ENCODE peak calls at places on chromosomes 16 and 17, in eight cellular contexts. U, L, Q, N, F, A, M and W are unnamed samples.

GRCh38 chr17:69516911-69517310 is 102.4 kb downstream of the MAP2K6 start:
- DNase-seq in U (no peak), L (no peak), Q (no peak), N (no peak), F (no peak), A (no peak), M (no peak), W (no peak)

GRCh38 chr17:79952265-79952877 is 83.3 kb downstream of the TBC1D16 start:
- DNase-seq in U (no peak), L (peak), Q (peak), N (no peak), F (peak), A (no peak), M (no peak), W (peak)

GRCh38 chr16:66954097-66954659 is 6.9 kb upstream of the CES3 start:
- DNase-seq in U (peak), L (peak), Q (peak), N (peak), F (no peak), A (peak), M (peak), W (peak)

GRCh38 chr17:28057731-28058246 is 15.3 kb downstream of the NLK start:
- DNase-seq in U (peak), L (no peak), Q (no peak), N (no peak), F (no peak), A (peak), M (no peak), W (peak)

GRCh38 chr17:10271004-10271620 is 72.7 kb upstream of the GAS7 start:
- DNase-seq in U (no peak), L (no peak), Q (no peak), N (no peak), F (no peak), A (no peak), M (no peak), W (peak)

GRCh38 chr16:54342966-54343365 is 56.4 kb upstream of the IRX3 start:
- DNase-seq in U (no peak), L (no peak), Q (no peak), N (no peak), F (no peak), A (no peak), M (no peak), W (no peak)

GRCh38 chr16:25838724-25839186 is 147.0 kb downstream of the HS3ST4 start:
- DNase-seq in U (peak), L (no peak), Q (peak), N (no peak), F (no peak), A (peak), M (peak), W (peak)

GRCh38 chr16:50699345-50700159 is 6.1 kb downstream of the NOD2 start:
- DNase-seq in U (peak), L (no peak), Q (no peak), N (no peak), F (no peak), A (peak), M (no peak), W (peak)

GRCh38 chr17:27944546-27945332 is 51.6 kb upstream of the LYRM9 start:
- DNase-seq in U (no peak), L (no peak), Q (no peak), N (no peak), F (no peak), A (no peak), M (no peak), W (no peak)

GRCh38 chr17:73639322-73639721 is 4.9 kb downstream of the SDK2 start:
- DNase-seq in U (no peak), L (no peak), Q (no peak), N (no peak), F (no peak), A (no peak), M (no peak), W (no peak)

GRCh38 chr17:78723001-78723796 is 58.9 kb downstream of the CYTH1 start:
- DNase-seq in U (no peak), L (peak), Q (no peak), N (peak), F (no peak), A (peak), M (no peak), W (no peak)

GRCh38 chr16:53034306-53034705 is 18.4 kb downstream of the CHD9NB start:
- DNase-seq in U (no peak), L (no peak), Q (no peak), N (no peak), F (no peak), A (peak), M (no peak), W (no peak)

GRCh38 chr16:81645303-81645702 is 133.8 kb upstream of the PLCG2 start:
- DNase-seq in U (peak), L (no peak), Q (peak), N (peak), F (peak), A (peak), M (peak), W (no peak)

GRCh38 chr16:317583-317982 is 34.6 kb downstream of the PDIA2 start:
- DNase-seq in U (no peak), L (no peak), Q (no peak), N (no peak), F (no peak), A (no peak), M (no peak), W (no peak)

GRCh38 chr17:78919816-78920516 is 5.2 kb downstream of the TIMP2 start:
- DNase-seq in U (no peak), L (peak), Q (no peak), N (no peak), F (no peak), A (no peak), M (no peak), W (no peak)

GRCh38 chr16:30533748-30534367 is 800 bp downstream of the ZNF747 start:
- DNase-seq in U (no peak), L (no peak), Q (no peak), N (no peak), F (no peak), A (no peak), M (no peak), W (peak)

GRCh38 chr17:32810690-32811089 is 66.2 kb downstream of the MYO1D start:
- DNase-seq in U (no peak), L (no peak), Q (no peak), N (no peak), F (no peak), A (no peak), M (no peak), W (no peak)

GRCh38 chr17:76909971-76910760 is 42.0 kb downstream of the MGAT5B start:
- DNase-seq in U (peak), L (peak), Q (peak), N (peak), F (no peak), A (peak), M (peak), W (peak)

GRCh38 chr17:80129006-80129565 is 17.8 kb downstream of the EIF4A3 start:
- DNase-seq in U (no peak), L (no peak), Q (no peak), N (no peak), F (no peak), A (no peak), M (no peak), W (no peak)

GRCh38 chr17:16941072-16941641 is 30.8 kb downstream of the TNFRSF13B start:
- DNase-seq in U (no peak), L (no peak), Q (peak), N (no peak), F (peak), A (no peak), M (no peak), W (no peak)

GRCh38 chr17:251531-251930 is 70.1 kb upstream of the DOC2B start:
- DNase-seq in U (no peak), L (no peak), Q (no peak), N (peak), F (peak), A (no peak), M (no peak), W (no peak)

GRCh38 chr17:41442772-41443171 is 2.0 kb upstream of the KRT38 start:
- DNase-seq in U (no peak), L (no peak), Q (no peak), N (no peak), F (no peak), A (peak), M (no peak), W (no peak)

GRCh38 chr16:72926671-72927070 is 121.3 kb downstream of the ZFHX3 start:
- DNase-seq in U (no peak), L (no peak), Q (no peak), N (no peak), F (no peak), A (no peak), M (no peak), W (peak)

GRCh38 chr17:32281011-32281451 is 15.4 kb downstream of the RHBDL3 start:
- DNase-seq in U (no peak), L (no peak), Q (peak), N (peak), F (no peak), A (no peak), M (no peak), W (no peak)

GRCh38 chr17:9769036-9769695 is 22.2 kb downstream of the DHRS7C start:
- DNase-seq in U (no peak), L (no peak), Q (no peak), N (no peak), F (no peak), A (no peak), M (no peak), W (no peak)

GRCh38 chr16:25228372-25228771 is 11.6 kb downstream of the AQP8 start:
- DNase-seq in U (no peak), L (no peak), Q (no peak), N (no peak), F (no peak), A (no peak), M (no peak), W (no peak)

GRCh38 chr17:63150994-63151464 is 185.0 kb downstream of the TANC2 start:
- DNase-seq in U (no peak), L (no peak), Q (no peak), N (no peak), F (no peak), A (peak), M (no peak), W (no peak)

GRCh38 chr17:31148205-31148604 is 53.4 kb downstream of the NF1 start:
- DNase-seq in U (no peak), L (no peak), Q (no peak), N (no peak), F (no peak), A (peak), M (no peak), W (no peak)

GRCh38 chr16:71185366-71185765 is 45.2 kb downstream of the HYDIN start:
- DNase-seq in U (no peak), L (no peak), Q (no peak), N (no peak), F (no peak), A (peak), M (no peak), W (no peak)

GRCh38 chr16:21009815-21010214 is 109.2 kb downstream of the LYRM1 start:
- DNase-seq in U (no peak), L (no peak), Q (no peak), N (no peak), F (no peak), A (no peak), M (no peak), W (no peak)

GRCh38 chr17:6456321-6456720 is 12.1 kb downstream of the PIMREG start:
- DNase-seq in U (no peak), L (peak), Q (no peak), N (no peak), F (no peak), A (no peak), M (no peak), W (no peak)

GRCh38 chr16:22694887-22695382 is 119.0 kb upstream of the HS3ST2 start:
- DNase-seq in U (no peak), L (no peak), Q (no peak), N (no peak), F (no peak), A (peak), M (no peak), W (no peak)

GRCh38 chr17:82767041-82767754 is 15.3 kb downstream of the TBCD start:
- DNase-seq in U (peak), L (no peak), Q (peak), N (no peak), F (no peak), A (peak), M (no peak), W (peak)

GRCh38 chr16:23504453-23505179 is 5.7 kb downstream of the GGA2 start:
- DNase-seq in U (peak), L (peak), Q (peak), N (no peak), F (peak), A (peak), M (peak), W (peak)

GRCh38 chr17:34241062-34241461 is 14.0 kb upstream of the CCL2 start:
- DNase-seq in U (no peak), L (no peak), Q (peak), N (peak), F (no peak), A (peak), M (no peak), W (peak)

GRCh38 chr17:7886227-7887037 is 2.2 kb upstream of the CHD3 start:
- DNase-seq in U (peak), L (peak), Q (peak), N (peak), F (no peak), A (peak), M (peak), W (peak)
- TF ChIP-seq POLR2A in U (peak), L (no peak), Q (no peak), N (no peak), F (no peak), A (no peak), M (no peak), W (no peak)

GRCh38 chr17:7833795-7834553 is at the start of gene KDM6B:
- DNase-seq in U (peak), L (peak), Q (peak), N (peak), F (peak), A (peak), M (peak), W (peak)

GRCh38 chr17:7835818-7836595 is 2.0 kb downstream of the KDM6B start:
- DNase-seq in U (peak), L (peak), Q (peak), N (peak), F (no peak), A (peak), M (no peak), W (peak)

GRCh38 chr17:7834554-7834890 is 505 bp downstream of the KDM6B start:
- DNase-seq in U (peak), L (peak), Q (peak), N (peak), F (peak), A (no peak), M (no peak), W (no peak)

GRCh38 chr17:7836596-7837374 is 2.8 kb downstream of the KDM6B start:
- DNase-seq in U (peak), L (peak), Q (peak), N (peak), F (peak), A (peak), M (no peak), W (peak)

GRCh38 chr17:7834891-7835817 is 1.1 kb downstream of the KDM6B start:
- DNase-seq in U (peak), L (peak), Q (peak), N (peak), F (peak), A (peak), M (peak), W (peak)
- TF ChIP-seq POLR2A in U (peak), L (peak), Q (peak), N (peak), F (no peak), A (peak), M (peak), W (no peak)

DNA sequence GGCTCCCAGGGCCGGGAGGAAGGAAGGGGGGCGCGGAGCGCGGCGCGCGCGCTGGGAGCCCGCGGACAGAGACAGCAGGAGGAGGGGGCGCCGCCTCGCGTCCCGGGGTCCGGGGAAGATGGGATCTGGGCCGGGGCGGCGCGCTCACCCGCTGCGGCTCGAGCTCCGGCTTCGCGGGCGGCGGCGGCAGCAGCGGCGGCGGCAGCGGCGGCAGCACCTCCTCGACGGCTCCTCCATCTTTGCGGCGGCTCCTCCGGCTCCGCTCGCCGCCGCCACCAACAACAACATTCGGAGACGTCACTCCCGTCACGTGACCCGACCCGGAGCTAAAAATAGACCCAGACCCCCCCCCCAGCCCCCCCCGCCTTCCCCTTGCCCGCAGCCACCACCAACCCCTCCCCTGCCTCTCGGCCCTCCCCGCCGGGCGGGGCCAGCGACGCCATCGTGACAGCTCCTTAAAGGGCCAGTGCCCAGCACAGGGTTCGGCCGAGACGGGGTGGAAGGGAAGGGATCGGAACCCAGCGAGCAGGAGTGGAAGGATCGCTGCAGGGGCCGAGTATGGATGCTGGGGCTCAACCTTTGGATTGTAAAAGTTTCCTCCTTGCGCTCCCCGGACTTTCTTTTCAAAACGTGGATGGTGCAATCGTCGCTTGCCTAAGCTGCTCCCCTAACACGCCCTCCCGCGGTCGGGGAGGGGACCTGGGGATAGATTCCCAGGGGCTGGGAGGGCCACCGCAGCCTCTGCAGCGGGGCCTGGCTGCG is at the start of gene HDAC5:
- DNase-seq in U (peak), L (peak), Q (peak), N (peak), F (peak), A (peak), M (peak), W (peak)
- TF ChIP-seq POLR2A in U (peak), L (peak), Q (peak), N (peak), F (no peak), A (peak), M (peak), W (peak)

DNA sequence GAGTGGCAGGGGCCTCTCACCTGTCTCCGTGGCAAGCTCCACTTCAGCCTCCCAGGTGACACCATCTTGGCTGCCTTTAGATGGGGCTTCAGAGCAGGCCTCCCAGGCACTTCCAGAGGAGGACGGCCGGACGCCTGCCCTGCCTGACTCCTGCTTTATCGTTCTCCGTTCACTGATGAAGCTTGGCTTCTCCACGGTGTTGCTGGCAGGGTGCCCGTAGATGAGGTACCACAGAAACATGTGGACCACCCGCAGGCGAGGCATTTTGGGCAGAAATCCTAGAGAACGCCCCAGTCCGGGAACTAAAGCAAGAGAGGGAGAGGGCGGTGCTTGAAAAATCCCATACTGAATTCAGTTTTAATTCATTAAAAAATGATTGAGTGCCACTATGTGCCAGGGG is 54.5 kb downstream of the GTF3C1 start:
- DNase-seq in U (no peak), L (peak), Q (no peak), N (no peak), F (no peak), A (peak), M (no peak), W (no peak)
- TF ChIP-seq POLR2A in U (no peak), L (no peak), Q (no peak), N (no peak), F (no peak), A (no peak), M (no peak), W (no peak)

DNA sequence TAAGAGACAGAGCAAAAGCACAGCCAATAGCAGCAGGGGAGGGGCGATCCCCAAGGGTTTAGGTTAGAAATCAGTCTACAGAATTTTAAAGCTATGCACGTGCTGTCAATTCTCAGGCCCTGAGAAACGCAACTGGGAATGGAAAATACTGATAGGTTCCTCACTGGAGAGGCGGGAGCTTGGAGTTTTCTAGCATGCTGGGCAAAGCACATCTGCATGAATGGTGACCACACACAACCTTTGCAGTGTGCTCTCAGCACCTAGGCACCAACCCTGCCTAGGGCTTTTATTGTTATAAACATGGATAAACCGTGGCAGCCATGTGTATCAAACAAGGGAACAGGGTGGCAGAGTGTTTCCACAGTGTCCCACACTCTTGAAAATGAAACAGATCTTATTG is 168.0 kb downstream of the AATF start:
- DNase-seq in U (no peak), L (no peak), Q (no peak), N (no peak), F (no peak), A (no peak), M (no peak), W (no peak)
- TF ChIP-seq POLR2A in U (no peak), L (no peak), Q (no peak), N (no peak), F (no peak), A (no peak), M (no peak), W (no peak)

GRCh38 chr16:64475627-64476351 is 646.1 kb downstream of the CDH11 start:
- DNase-seq in U (no peak), L (no peak), Q (no peak), N (peak), F (no peak), A (peak), M (no peak), W (no peak)
- TF ChIP-seq POLR2A in U (no peak), L (no peak), Q (no peak), N (no peak), F (no peak), A (no peak), M (no peak), W (no peak)